ENCODE peak calls at places on chromosomes 7 and 10, in eight cellular contexts. N is upper lobe of right lung; A is psoas muscle; B is fibroblast of the aortic adventitia; J is suprapubic skin; P is A172; E is C1 segment of cervical spinal cord; K is stimulated activated CD8-positive, alpha-beta memory T cell treated with anti-CD3 and anti-CD28 coated beads, Interleukin-15, amount 100 ng/mL, for 24 hours. I is an unnamed sample.

GRCh38 chr7:150740053-150740452 is 2.8 kb downstream of the GIMAP5 start:
- DNase-seq in B (no peak), P (no peak), K (no peak), A (no peak), N (no peak), J (no peak), E (no peak), I (no peak)

GRCh38 chr7:116213361-116214155 is 3.2 kb downstream of the TES start:
- DNase-seq in P (peak), K (no peak), A (no peak), J (no peak), B (peak), E (no peak), N (no peak), I (no peak)

GRCh38 chr10:90871279-90871760 is 454 bp upstream of the RPP30 start:
- DNase-seq in B (peak), A (peak), J (no peak), N (no peak), P (peak), E (no peak), K (no peak), I (peak)

GRCh38 chr10:73113543-73113942 is 3.3 kb downstream of the NUDT13 start:
- DNase-seq in A (no peak), K (no peak), B (peak), E (no peak), N (no peak), J (no peak), P (no peak), I (peak)

GRCh38 chr10:3467052-3467906 is 294.7 kb upstream of the PITRM1 start:
- DNase-seq in N (peak), K (no peak), A (peak), J (peak), P (peak), E (no peak), B (peak), I (peak)

GRCh38 chr7:16929146-16929762 is 47.5 kb upstream of the AGR3 start:
- DNase-seq in B (no peak), E (no peak), N (no peak), P (no peak), J (no peak), K (no peak), A (no peak), I (no peak)

GRCh38 chr10:117754770-117755510 is 212.4 kb downstream of the EMX2 start:
- DNase-seq in J (no peak), A (no peak), B (no peak), E (no peak), P (no peak), K (no peak), N (no peak), I (no peak)

GRCh38 chr7:922334-923107 is 32.0 kb downstream of the ADAP1 start:
- DNase-seq in J (peak), E (no peak), K (no peak), P (no peak), B (no peak), N (peak), A (peak), I (no peak)

GRCh38 chr7:114930829-114931655 is 9.1 kb downstream of the MDFIC start:
- DNase-seq in B (peak), E (no peak), K (no peak), J (no peak), P (no peak), A (no peak), N (no peak), I (no peak)

GRCh38 chr10:1399431-1400120 is 337.7 kb downstream of the ADARB2 start:
- DNase-seq in B (no peak), A (no peak), J (no peak), P (peak), E (no peak), K (no peak), N (no peak), I (no peak)

GRCh38 chr7:135260930-135261721 is 27.5 kb downstream of the STRA8 start:
- DNase-seq in K (no peak), P (no peak), A (no peak), N (no peak), J (no peak), E (no peak), B (peak), I (peak)

GRCh38 chr7:101804087-101804631 is 13.3 kb upstream of the CUX1 start:
- DNase-seq in E (no peak), J (no peak), A (no peak), P (no peak), N (no peak), K (no peak), B (no peak), I (no peak)

GRCh38 chr7:28410628-28411578 is 1.4 kb upstream of the CREB5 start:
- DNase-seq in A (peak), J (peak), B (peak), K (no peak), E (no peak), N (no peak), P (no peak), I (peak)

GRCh38 chr10:7523656-7524055 is 112.8 kb upstream of the SFMBT2 start:
- DNase-seq in A (no peak), J (peak), B (no peak), P (no peak), K (no peak), N (no peak), E (no peak), I (no peak)

GRCh38 chr7:137820156-137820555 is 26.6 kb downstream of the DGKI start:
- DNase-seq in N (no peak), K (no peak), P (no peak), A (no peak), B (no peak), J (no peak), E (no peak), I (peak)

GRCh38 chr10:97123713-97124112 is 62.0 kb downstream of the SLIT1 start:
- DNase-seq in J (no peak), N (no peak), P (no peak), B (no peak), K (no peak), E (no peak), A (no peak), I (no peak)

GRCh38 chr10:32095116-32095733 is 39.0 kb upstream of the KIF5B start:
- DNase-seq in J (no peak), P (no peak), E (no peak), A (no peak), N (no peak), B (peak), K (no peak), I (no peak)

GRCh38 chr7:98283127-98283886 is 1.8 kb downstream of the BRI3 start:
- DNase-seq in J (no peak), N (peak), B (peak), P (peak), E (no peak), K (no peak), A (peak), I (peak)

GRCh38 chr7:42843209-42843800 is 68.6 kb downstream of the C7orf25 start:
- DNase-seq in N (peak), P (peak), A (no peak), E (no peak), B (peak), K (no peak), J (no peak), I (peak)

GRCh38 chr10:122331100-122331499 is 43.4 kb upstream of the PLEKHA1 start:
- DNase-seq in J (no peak), N (no peak), K (no peak), A (no peak), P (no peak), E (no peak), B (no peak), I (no peak)

GRCh38 chr7:116525298-116525912 is 569 bp downstream of the CAV1 start:
- DNase-seq in B (peak), A (peak), K (no peak), E (no peak), P (peak), N (peak), J (peak), I (peak)

GRCh38 chr7:71055504-71055903 is 76.4 kb upstream of the GALNT17 start:
- DNase-seq in N (no peak), E (no peak), A (no peak), B (no peak), J (no peak), K (no peak), P (no peak), I (no peak)

GRCh38 chr7:2230226-2230625 is 2.5 kb downstream of the MAD1L1 start:
- DNase-seq in E (no peak), P (no peak), K (no peak), A (no peak), J (no peak), B (no peak), N (no peak), I (no peak)

GRCh38 chr10:113666682-113667252 is 2.9 kb upstream of the NRAP start:
- DNase-seq in A (no peak), P (peak), J (no peak), E (no peak), K (no peak), N (no peak), B (peak), I (peak)

GRCh38 chr10:76017733-76018433 is 586.5 kb downstream of the LRMDA start:
- DNase-seq in P (no peak), J (no peak), K (no peak), N (no peak), E (no peak), A (no peak), B (no peak), I (no peak)

GRCh38 chr7:141221007-141221612 is 147.2 kb downstream of the TMEM178B start:
- DNase-seq in B (no peak), N (no peak), E (no peak), A (no peak), J (no peak), K (no peak), P (peak), I (no peak)

GRCh38 chr7:3092468-3092867 is 48.8 kb upstream of the CARD11 start:
- DNase-seq in B (no peak), E (no peak), P (no peak), N (peak), J (no peak), A (peak), K (peak), I (no peak)

GRCh38 chr10:65931291-65932080 is 994.4 kb upstream of the LRRTM3 start:
- DNase-seq in N (no peak), A (no peak), P (no peak), K (no peak), J (no peak), B (no peak), E (no peak), I (no peak)

GRCh38 chr10:1050555-1050954 is 1.6 kb upstream of the IDI1 start:
- DNase-seq in P (no peak), A (no peak), N (no peak), J (no peak), B (no peak), K (no peak), E (no peak), I (no peak)

GRCh38 chr7:151140826-151141225 is 26.7 kb downstream of the GBX1 start:
- DNase-seq in K (no peak), B (no peak), P (no peak), N (peak), E (no peak), J (no peak), A (no peak), I (no peak)

GRCh38 chr7:20280475-20281351 is 50.0 kb upstream of the ITGB8 start:
- DNase-seq in B (peak), E (no peak), A (no peak), N (no peak), J (no peak), K (no peak), P (peak), I (peak)

GRCh38 chr7:81331061-81332018 is 412.5 kb upstream of the SEMA3C start:
- DNase-seq in E (no peak), P (peak), A (no peak), J (no peak), B (peak), N (no peak), K (no peak), I (no peak)

GRCh38 chr7:141754939-141755338 is 9.0 kb upstream of the TAS2R3 start:
- DNase-seq in N (no peak), P (no peak), J (no peak), B (peak), K (no peak), A (no peak), E (no peak), I (peak)

GRCh38 chr10:55820478-55820877 is 540.6 kb downstream of the ZWINT start:
- DNase-seq in K (no peak), E (no peak), A (no peak), N (no peak), P (peak), J (no peak), B (no peak), I (no peak)

GRCh38 chr10:111072232-111072631 is 4.6 kb upstream of the ADRA2A start:
- DNase-seq in B (no peak), E (no peak), N (no peak), A (no peak), K (no peak), J (no peak), P (no peak), I (no peak)

GRCh38 chr10:103197891-103198290 is 4.8 kb upstream of the NT5C2 start:
- DNase-seq in K (no peak), B (no peak), N (no peak), P (no peak), A (no peak), E (no peak), J (no peak), I (no peak)

GRCh38 chr10:132884041-132884440 is 58.3 kb downstream of the CFAP46 start:
- DNase-seq in P (no peak), N (peak), J (peak), A (no peak), B (no peak), K (no peak), E (no peak), I (no peak)

I was measured in GM03348.